ENCODE peak calls at places on chromosomes 7 and 10, in five cellular contexts. L is heart left ventricle, C is spleen, N is heart right ventricle, E is PC-3. A is an unnamed sample.

GRCh38 chr7:138658889-138659288 is 42.3 kb downstream of the SVOPL start:
- DNase-seq in C (no peak), L (no peak), E (no peak), N (no peak), A (no peak)

GRCh38 chr10:126456632-126457031 is 68.4 kb upstream of the ADAM12 start:
- DNase-seq in C (no peak), N (no peak), L (no peak), E (no peak), A (no peak)

GRCh38 chr7:114820993-114821945 is 100.6 kb upstream of the MDFIC start:
- DNase-seq in C (no peak), E (no peak), L (no peak), N (no peak), A (peak; percentile 55)

GRCh38 chr7:119545118-119545517 is 727.9 kb upstream of the KCND2 start:
- DNase-seq in L (no peak), N (no peak), C (no peak), E (peak; percentile 92), A (peak; percentile 0)

GRCh38 chr10:85791846-85792532 is 574.6 kb downstream of the GRID1 start:
- DNase-seq in N (no peak), E (peak; percentile 1), C (no peak), L (no peak), A (no peak)

GRCh38 chr10:63197304-63198092 is 64.4 kb downstream of the NRBF2 start:
- DNase-seq in L (no peak), C (no peak), E (no peak), N (no peak), A (peak; percentile 93)

GRCh38 chr7:134188311-134188710 is 61.2 kb downstream of the LRGUK start:
- DNase-seq in E (peak; percentile 42), L (no peak), C (no peak), N (no peak), A (no peak)

GRCh38 chr7:15720849-15721471 is 34.5 kb upstream of the MEOX2 start:
- DNase-seq in L (peak; percentile 33), C (no peak), N (peak; percentile 52), E (peak; percentile 70), A (peak; percentile 72)

GRCh38 chr7:110186334-110186733 is 904.6 kb upstream of the LRRN3 start:
- DNase-seq in C (no peak), E (peak; percentile 73), N (no peak), L (no peak), A (no peak)

GRCh38 chr10:117541405-117541908 is 1.1 kb upstream of the EMX2 start:
- DNase-seq in E (no peak), C (no peak), L (no peak), N (no peak), A (no peak)

GRCh38 chr7:153382591-153383225 is 623.2 kb downstream of the ACTR3B start:
- DNase-seq in E (no peak), C (no peak), N (no peak), L (no peak), A (no peak)

DNA sequence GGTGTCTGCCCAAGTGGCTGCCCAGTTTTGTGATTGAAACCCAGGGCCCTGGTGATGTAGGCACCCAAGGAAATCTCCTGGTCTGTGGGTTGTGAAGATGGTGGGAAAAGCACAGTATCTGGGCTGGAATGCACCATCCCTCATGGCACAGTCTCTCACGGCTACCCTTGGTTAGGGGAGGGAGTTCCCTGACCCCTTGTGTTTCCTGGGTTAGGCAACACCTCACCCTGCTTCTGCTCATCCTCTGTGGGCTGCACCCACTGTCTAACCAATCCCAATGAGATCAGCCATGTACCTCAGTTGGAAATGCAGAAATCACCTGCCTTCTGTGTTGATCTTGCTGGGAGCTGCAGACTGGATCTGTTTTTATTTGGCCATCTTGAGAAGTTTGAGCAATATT is 27.6 kb downstream of the GIMAP4 start:
- DNase-seq in L (no peak), N (no peak), E (no peak), C (no peak), A (no peak)
- H3K9me3 ChIP-seq in L (peaks cover 19% of the 10 kb centered on the region), N (no peaks in the 10 kb centered on the region), E (no peaks in the 10 kb centered on the region), C (peaks cover 25% of the 10 kb centered on the region), A (peaks cover 14% of the 10 kb centered on the region)

DNA sequence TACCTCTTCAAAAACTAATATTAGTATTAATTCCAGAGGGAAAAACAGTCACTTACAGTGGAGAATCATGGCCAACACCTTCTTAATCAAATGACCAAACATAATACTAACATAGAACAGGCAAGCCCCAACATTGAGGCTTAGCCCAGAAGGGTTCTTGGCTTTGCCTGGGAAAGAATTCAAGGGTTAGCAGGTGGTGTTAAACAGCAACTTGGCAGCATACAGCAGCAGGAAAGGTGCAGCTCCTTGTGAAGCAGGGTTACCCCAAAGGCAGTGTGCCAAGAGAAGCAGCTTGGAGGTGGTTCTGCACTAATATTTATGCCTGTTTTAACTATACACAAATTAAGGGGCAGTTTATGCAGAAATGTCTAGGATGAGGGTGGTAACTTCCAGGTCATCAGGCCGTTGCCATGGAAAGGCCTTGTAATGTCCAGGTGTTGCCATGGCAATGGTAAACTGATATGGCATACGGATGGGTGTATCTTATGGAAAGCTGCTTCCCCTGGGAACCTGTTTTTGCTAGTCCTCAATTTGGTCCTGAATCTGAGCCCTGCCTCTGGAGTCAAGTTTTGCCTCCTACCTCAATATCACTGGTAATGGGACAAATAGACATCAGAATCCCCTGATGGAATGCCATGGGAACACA is 27.2 kb upstream of the BEND7 start:
- DNase-seq in C (no peak), L (no peak), E (no peak), N (no peak), A (no peak)
- H3K4me3 ChIP-seq in C (no peak overlapping the region), L (no peak overlapping the region), E (no peak overlapping the region), N (no peak overlapping the region), A (no peak overlapping the region)

GRCh38 chr7:118473271-118473670 is 248.8 kb downstream of the ANKRD7 start:
- DNase-seq in N (no peak), L (no peak), E (no peak), C (no peak), A (no peak)

GRCh38 chr7:118478236-118478635 is 253.7 kb downstream of the ANKRD7 start:
- DNase-seq in N (no peak), L (no peak), E (no peak), C (no peak), A (no peak)

GRCh38 chr7:118477026-118477425 is 252.5 kb downstream of the ANKRD7 start:
- DNase-seq in C (no peak), E (no peak), L (no peak), N (no peak), A (no peak)

GRCh38 chr7:118478931-118479330 is 254.4 kb downstream of the ANKRD7 start:
- DNase-seq in E (no peak), L (no peak), N (no peak), C (no peak), A (no peak)

GRCh38 chr7:118476036-118476435 is 251.5 kb downstream of the ANKRD7 start:
- DNase-seq in E (no peak), N (no peak), C (no peak), L (no peak), A (no peak)
- H3K9me3 ChIP-seq in E (no peaks in the 10 kb centered on the region), N (no peaks in the 10 kb centered on the region), C (peaks cover 4% of the 10 kb centered on the region), L (no peaks in the 10 kb centered on the region), A (no peaks in the 10 kb centered on the region)

DNA sequence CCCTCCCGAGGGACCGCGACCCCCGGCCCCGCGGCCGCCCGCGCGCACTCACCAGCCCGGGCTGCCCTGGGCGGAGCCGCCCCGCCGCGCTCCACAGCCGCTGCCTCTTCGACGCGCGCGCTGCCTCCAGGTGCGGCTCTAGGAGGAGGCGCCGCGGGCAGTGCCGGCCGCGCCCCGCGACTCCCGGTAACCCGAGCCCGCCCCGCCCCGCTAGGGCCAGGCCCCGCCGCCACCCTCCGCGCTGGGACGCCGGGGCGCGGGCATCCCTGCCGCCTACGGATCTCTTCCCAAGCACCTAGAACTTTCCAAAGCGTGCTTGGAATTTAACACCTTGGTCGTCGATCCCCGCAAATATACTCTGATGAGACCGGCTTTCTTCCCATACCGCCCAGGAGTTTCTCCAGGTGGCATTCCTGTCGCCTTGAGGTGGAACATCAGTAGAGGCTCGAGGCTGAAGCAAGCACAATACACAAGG is at the start of gene SLC26A5:
- DNase-seq in E (peak; percentile 75), C (peak; percentile 71), N (no peak), L (no peak), A (no peak)
- H3K4me3 ChIP-seq in E (peak within 1 kb of the TSS; percentile 71), C (peak within 1 kb of the TSS; percentile 31), N (no peak within 1 kb of the TSS), L (peak within 1 kb of the TSS; percentile 38), A (peak within 1 kb of the TSS; percentile 76)

GRCh38 chr7:157561523-157561785 is 224.7 kb downstream of the DNAJB6 start:
- DNase-seq in L (no peak), N (no peak), C (no peak), E (no peak), A (no peak)
- H3K9me3 ChIP-seq in L (no peaks in the 10 kb centered on the region), N (no peaks in the 10 kb centered on the region), C (no peaks in the 10 kb centered on the region), E (no peaks in the 10 kb centered on the region), A (no peaks in the 10 kb centered on the region)

GRCh38 chr10:664248-664647 is 25.2 kb downstream of the DIP2C start:
- DNase-seq in L (no peak), N (no peak), C (no peak), E (no peak), A (no peak)

GRCh38 chr10:664893-665292 is 24.6 kb downstream of the DIP2C start:
- DNase-seq in C (no peak), N (no peak), E (no peak), L (no peak), A (no peak)

GRCh38 chr10:667096-667495 is 22.4 kb downstream of the DIP2C start:
- DNase-seq in N (no peak), L (no peak), E (no peak), C (no peak), A (no peak)

GRCh38 chr10:666237-667012 is 23.0 kb downstream of the DIP2C start:
- DNase-seq in C (no peak), E (no peak), N (no peak), L (no peak), A (no peak)

DNA sequence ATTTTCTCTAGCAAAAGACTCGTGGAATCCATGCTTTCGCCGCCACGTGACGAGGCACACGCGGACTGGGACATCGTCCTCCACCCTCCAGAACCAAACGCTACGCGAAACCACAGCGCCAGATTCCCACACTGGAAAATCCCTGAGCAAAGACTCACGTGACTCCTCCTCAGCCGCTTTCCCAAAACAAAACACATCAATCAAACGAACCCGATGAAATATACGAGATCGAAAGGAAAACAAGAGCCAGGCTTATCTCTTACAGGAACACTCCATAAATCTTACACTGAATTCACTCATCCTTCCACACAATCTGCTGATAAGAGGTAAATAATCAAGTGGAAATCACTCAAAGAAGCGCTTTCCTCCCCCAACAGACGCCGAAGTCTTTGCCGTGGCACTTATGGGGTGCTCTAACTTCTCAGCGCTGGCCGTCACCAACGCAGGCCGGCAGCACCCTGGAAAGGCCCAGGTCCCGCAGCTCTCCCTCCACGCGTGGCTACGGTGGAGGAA is 23.8 kb downstream of the DIP2C start:
- DNase-seq in L (peak; percentile 59), N (peak; percentile 56), C (no peak), E (no peak), A (no peak)
- H3K4me3 ChIP-seq in L (peak overlapping the region; percentile 39), N (no peak overlapping the region), C (no peak overlapping the region), E (no peak overlapping the region), A (peak overlapping the region; percentile 72)